ENCODE peak calls at places on chromosome 4, in five cellular contexts. Y is left kidney, T is BJ, N is amniotic stem cell, M is tibial artery. X is an unnamed sample.
A peak's percentile ranks its signal among the peaks of the same experiment; 100 is the strongest.

GRCh38 chr4:123102897-123103489 is 180.6 kb upstream of the NUDT6 start:
- DNase-seq in N (no peak), M (no peak), Y (peak; percentile 70), T (no peak), X (no peak)

GRCh38 chr4:186200436-186201409 is 9.4 kb downstream of the CYP4V2 start:
- DNase-seq in T (no peak), Y (no peak), N (no peak), M (no peak), X (no peak)

GRCh38 chr4:74334636-74335035 is 26.4 kb downstream of the EPGN start:
- DNase-seq in T (no peak), Y (no peak), M (no peak), N (no peak), X (no peak)

GRCh38 chr4:5940470-5941203 is 47.8 kb upstream of the CRMP1 start:
- DNase-seq in Y (peak; percentile 92), T (no peak), M (no peak), N (no peak), X (no peak)

GRCh38 chr4:25795566-25796454 is 67.0 kb downstream of the SEL1L3 start:
- DNase-seq in Y (peak; percentile 62), N (peak; percentile 55), M (no peak), T (peak; percentile 50), X (no peak)

GRCh38 chr4:183876268-183876934 is 28.7 kb upstream of the STOX2 start:
- DNase-seq in Y (no peak), M (peak; percentile 93), T (no peak), N (no peak), X (peak; percentile 84)

GRCh38 chr4:48687313-48687712 is 92.8 kb downstream of the FRYL start:
- DNase-seq in N (no peak), Y (peak; percentile 33), M (no peak), T (no peak), X (no peak)

GRCh38 chr4:16269742-16270522 is 43.7 kb upstream of the TAPT1 start:
- DNase-seq in M (no peak), Y (no peak), T (peak; percentile 92), N (peak; percentile 87), X (no peak)

GRCh38 chr4:146957252-146957651 is 11.6 kb upstream of the TTC29 start:
- DNase-seq in N (peak; percentile 72), T (peak; percentile 35), Y (no peak), M (no peak), X (no peak)

GRCh38 chr4:40675166-40675565 is 45.5 kb upstream of the RBM47 start:
- DNase-seq in N (no peak), T (no peak), M (no peak), Y (peak; percentile 19), X (no peak)

X was measured in left lung.